ENCODE peak calls at places on chromosomes 6 and 20, in seven cellular contexts. K, U, N, C, S, M and Z are unnamed samples. For H3K36me3 and H3K27me3, the result is how much of the 10 kb centered on the place peaks cover.

GRCh38 chr6:20211941-20212391 is 303 bp downstream of the MBOAT1 start:
- DNase-seq in N (peak), K (peak), S (no peak), M (no peak), C (no peak), U (peak), Z (no peak)

GRCh38 chr6:132369526-132369925 is 31.7 kb downstream of the MOXD1 start:
- DNase-seq in K (no peak), C (no peak), S (peak), M (no peak), U (peak), N (no peak), Z (no peak)

GRCh38 chr6:145815875-145816274 is 1.3 kb upstream of the FBXO30 start:
- DNase-seq in S (no peak), C (no peak), N (peak), U (no peak), M (no peak), K (no peak), Z (no peak)

GRCh38 chr20:51335329-51335841 is 207.1 kb downstream of the NFATC2 start:
- DNase-seq in C (no peak), S (peak), N (peak), U (no peak), K (no peak), M (no peak), Z (peak)

GRCh38 chr20:51529758-51530157 is 12.8 kb downstream of the NFATC2 start:
- DNase-seq in M (no peak), C (no peak), S (no peak), U (no peak), N (no peak), K (peak), Z (no peak)

GRCh38 chr6:166736606-166737005 is 109.6 kb upstream of the RPS6KA2 start:
- DNase-seq in S (peak), C (no peak), K (no peak), M (no peak), N (peak), U (no peak), Z (peak)

GRCh38 chr20:18172379-18172778 is 34.7 kb downstream of the KAT14 start:
- DNase-seq in N (no peak), C (no peak), M (no peak), S (no peak), K (no peak), U (no peak), Z (no peak)

GRCh38 chr6:130885392-130886192 is 58.4 kb downstream of the SMLR1 start:
- DNase-seq in N (peak), U (peak), K (peak), S (peak), C (no peak), M (peak), Z (peak)

GRCh38 chr6:166750125-166750793 is 123.2 kb upstream of the RPS6KA2 start:
- DNase-seq in C (no peak), S (no peak), K (no peak), U (no peak), N (no peak), M (no peak), Z (no peak)

GRCh38 chr6:160104821-160105517 is 16.6 kb upstream of the SLC22A1 start:
- DNase-seq in C (no peak), M (no peak), K (no peak), S (no peak), U (no peak), N (no peak), Z (no peak)

GRCh38 chr6:3263091-3263490 is 4.3 kb downstream of the PSMG4 start:
- DNase-seq in C (no peak), K (no peak), U (no peak), N (no peak), S (no peak), M (peak), Z (no peak)

GRCh38 chr20:46056970-46057855 is 28.2 kb downstream of the SLC12A5 start:
- DNase-seq in S (no peak), K (peak), N (peak), M (no peak), U (peak), C (no peak), Z (no peak)

GRCh38 chr6:7185561-7185960 is 77.8 kb downstream of the RREB1 start:
- DNase-seq in K (no peak), S (no peak), C (no peak), N (no peak), U (no peak), M (no peak), Z (no peak)

GRCh38 chr6:160573943-160574342 is 90.1 kb downstream of the LPA start:
- DNase-seq in K (no peak), M (no peak), S (no peak), C (no peak), N (no peak), U (no peak), Z (no peak)

GRCh38 chr20:60271597-60271996 is 313.4 kb downstream of the CDH26 start:
- DNase-seq in N (no peak), U (no peak), M (no peak), S (no peak), C (no peak), K (no peak), Z (no peak)

GRCh38 chr20:41395669-41396664 is 29.3 kb upstream of the EMILIN3 start:
- DNase-seq in K (no peak), S (no peak), C (no peak), U (no peak), N (no peak), M (no peak), Z (no peak)

GRCh38 chr6:99013145-99013544 is 65.4 kb upstream of the FBXL4 start:
- DNase-seq in N (peak), U (no peak), M (no peak), K (no peak), S (peak), C (no peak), Z (peak)

GRCh38 chr20:37296371-37296770 is 6.9 kb downstream of the MANBAL start:
- DNase-seq in C (no peak), N (no peak), K (no peak), U (no peak), S (no peak), M (no peak), Z (no peak)

GRCh38 chr6:124964084-124964763 is 2.0 kb downstream of the RNF217 start:
- DNase-seq in N (peak), S (no peak), U (peak), K (no peak), C (no peak), M (peak), Z (no peak)

GRCh38 chr6:42406296-42407280 is 45.1 kb downstream of the TRERF1 start:
- DNase-seq in N (no peak), K (no peak), U (no peak), S (peak), M (no peak), C (no peak), Z (no peak)

GRCh38 chr6:144314562-144314961 is 29.4 kb downstream of the UTRN start:
- DNase-seq in S (no peak), N (no peak), K (no peak), U (no peak), M (no peak), C (no peak), Z (no peak)

GRCh38 chr6:143058987-143059386 is 1.7 kb upstream of the AIG1 start:
- DNase-seq in S (no peak), N (no peak), U (no peak), M (no peak), K (no peak), C (no peak), Z (no peak)

GRCh38 chr6:30881987-30882763 is 2.1 kb upstream of the DDR1 start:
- DNase-seq in N (peak), C (peak), S (peak), K (no peak), U (peak), M (no peak), Z (no peak)

GRCh38 chr6:154842828-154843227 is 109.6 kb downstream of the SCAF8 start:
- DNase-seq in U (no peak), M (no peak), S (no peak), N (no peak), K (no peak), C (no peak), Z (no peak)

GRCh38 chr6:135675026-135675425 is 176.5 kb upstream of the PDE7B start:
- DNase-seq in N (no peak), U (no peak), M (no peak), S (no peak), K (no peak), C (no peak), Z (no peak)
- H3K36me3 ChIP-seq in N (under half), U (under half), M (under half), S (under half), K (under half), C (under half), Z (under half)

DNA sequence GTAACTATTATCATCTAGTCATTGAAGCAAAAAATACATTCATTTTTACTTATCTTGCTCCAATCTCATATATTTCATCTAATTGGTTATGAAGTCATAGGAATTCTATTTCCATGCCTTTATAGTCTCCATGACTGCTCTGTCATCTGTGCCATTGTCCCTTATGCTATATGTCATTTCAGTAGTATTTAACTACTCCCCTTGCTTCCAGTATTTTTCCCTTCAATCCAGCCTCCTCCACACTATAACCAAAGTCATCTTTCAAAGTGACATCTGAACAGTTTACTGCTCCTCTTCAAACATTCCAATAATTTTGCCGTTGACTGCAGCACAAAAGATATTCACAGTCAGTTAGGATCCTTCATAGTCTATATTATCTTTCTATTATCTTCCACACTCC is 216.6 kb upstream of the HS3ST5 start:
- DNase-seq in U (no peak), S (no peak), C (no peak), M (no peak), N (no peak), K (no peak), Z (no peak)
- H3K4me3 ChIP-seq in U (no peak), S (no peak), C (no peak), M (no peak), N (no peak), K (no peak), Z (no peak)

DNA sequence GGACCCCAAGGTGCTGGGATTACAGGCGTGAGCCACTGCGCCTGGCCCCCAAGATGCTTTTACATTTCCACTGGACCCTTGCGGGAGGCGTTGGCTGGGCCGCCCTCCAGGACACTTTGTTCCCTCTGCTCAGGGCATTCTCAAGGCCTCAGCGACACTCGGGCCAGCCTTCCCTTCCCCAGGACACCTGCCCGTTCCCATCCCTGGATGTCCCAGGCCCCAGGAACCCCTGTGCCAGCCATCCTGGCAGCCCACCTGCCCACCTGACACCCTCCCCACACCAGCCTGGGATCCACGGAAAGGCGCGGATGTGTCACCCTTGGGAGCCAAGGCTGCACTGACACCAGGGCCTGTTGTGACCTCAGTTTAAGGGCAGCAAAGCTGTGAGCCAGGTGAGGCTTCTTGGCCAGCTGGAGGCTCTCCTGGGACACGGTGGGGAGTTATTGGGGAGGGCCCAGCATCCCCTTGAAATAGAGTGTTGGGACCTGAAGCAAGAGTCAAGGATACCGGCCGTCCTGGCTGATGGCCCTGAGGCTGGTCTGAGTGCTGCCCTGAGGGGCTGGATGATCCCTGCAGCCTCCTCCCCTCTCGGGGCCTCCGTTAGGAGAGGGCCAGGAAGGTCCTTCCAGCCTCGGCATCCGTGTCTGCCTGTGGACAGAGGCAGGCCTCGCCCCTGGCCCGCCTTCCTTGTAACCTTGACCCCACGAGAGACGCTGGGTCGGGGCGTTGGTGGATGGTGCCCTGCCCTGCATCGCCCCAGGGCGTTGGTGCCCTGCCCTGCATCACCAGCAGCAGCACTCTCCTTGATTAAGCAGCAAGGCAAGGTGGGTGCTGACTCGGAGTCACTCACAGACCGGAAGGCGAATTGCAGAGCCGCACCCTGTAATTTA is 84.2 kb upstream of the BHLHE23 start:
- DNase-seq in M (peak), N (no peak), U (peak), C (peak), S (no peak), K (no peak), Z (no peak)
- H3K27me3 ChIP-seq in M (under half), N (under half), U (under half), C (under half), S (under half), K (under half), Z (under half)

GRCh38 chr6:138909975-138910374 is 78.1 kb downstream of the REPS1 start:
- DNase-seq in N (no peak), S (no peak), U (no peak), C (no peak), M (no peak), K (no peak), Z (no peak)

GRCh38 chr6:138909511-138909910 is 78.5 kb downstream of the REPS1 start:
- DNase-seq in K (no peak), N (no peak), U (no peak), M (no peak), C (no peak), S (no peak), Z (no peak)

GRCh38 chr6:138912308-138912707 is 75.7 kb downstream of the REPS1 start:
- DNase-seq in C (no peak), M (no peak), N (no peak), K (no peak), S (no peak), U (no peak), Z (no peak)

DNA sequence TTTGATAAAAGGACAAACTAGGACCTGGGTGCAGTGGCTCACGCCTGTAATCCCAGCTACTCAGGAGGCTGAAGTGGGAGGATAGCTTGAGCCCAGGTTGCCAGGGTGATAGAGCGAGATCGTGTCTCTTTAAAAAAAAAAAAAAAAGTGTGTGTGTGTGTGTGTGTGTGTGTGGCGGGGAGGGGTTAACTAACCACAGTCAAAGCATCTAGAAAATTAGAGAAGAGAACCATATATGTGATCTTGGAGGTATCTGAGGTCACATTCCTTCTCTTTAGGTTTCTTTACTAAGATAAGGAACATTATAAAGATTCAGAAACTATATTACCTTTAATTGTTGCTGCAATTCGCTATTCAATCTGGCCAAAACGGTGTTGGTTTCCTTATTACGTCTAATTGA is 80.9 kb downstream of the REPS1 start:
- DNase-seq in M (no peak), K (no peak), C (no peak), U (no peak), N (no peak), S (no peak), Z (no peak)
- H3K36me3 ChIP-seq in M (under half), K (under half), C (half or more), U (half or more), N (under half), S (under half), Z (under half)

DNA sequence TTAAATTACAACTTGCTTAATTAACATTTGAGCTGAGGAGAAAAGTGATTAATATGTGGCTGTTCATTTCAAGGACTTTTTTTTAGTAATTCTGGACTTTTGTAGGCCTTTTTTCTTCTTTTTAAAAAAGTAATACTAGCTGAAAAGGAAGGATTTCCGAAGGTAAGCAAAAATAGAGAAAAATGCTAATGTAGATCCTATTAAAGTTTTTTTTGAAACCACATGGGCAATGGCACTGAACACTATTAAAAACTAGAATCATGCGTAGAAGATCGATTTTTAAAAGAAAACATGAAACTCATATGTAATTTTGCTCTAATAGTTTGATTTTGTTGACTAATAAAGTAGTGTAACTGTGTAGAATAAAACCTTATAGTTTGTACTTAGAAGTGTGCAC is 2.4 kb downstream of the BAG2 start:
- DNase-seq in C (no peak), M (no peak), S (no peak), N (no peak), K (no peak), U (no peak), Z (no peak)
- H3K4me3 ChIP-seq in C (no peak), M (peak), S (peak), N (peak), K (no peak), U (no peak), Z (no peak)

GRCh38 chr6:85463621-85464259 is 13.9 kb downstream of the NT5E start:
- DNase-seq in K (no peak), S (no peak), M (no peak), C (no peak), N (no peak), U (no peak), Z (no peak)

GRCh38 chr6:85461806-85462185 is 11.9 kb downstream of the NT5E start:
- DNase-seq in K (no peak), S (no peak), U (no peak), M (no peak), N (no peak), C (no peak), Z (no peak)

GRCh38 chr6:85464260-85464644 is 14.4 kb downstream of the NT5E start:
- DNase-seq in S (peak), M (no peak), C (no peak), U (peak), K (no peak), N (no peak), Z (peak)

GRCh38 chr6:85460951-85461805 is 11.3 kb downstream of the NT5E start:
- DNase-seq in M (no peak), S (no peak), U (peak), K (peak), C (no peak), N (no peak), Z (no peak)

DNA sequence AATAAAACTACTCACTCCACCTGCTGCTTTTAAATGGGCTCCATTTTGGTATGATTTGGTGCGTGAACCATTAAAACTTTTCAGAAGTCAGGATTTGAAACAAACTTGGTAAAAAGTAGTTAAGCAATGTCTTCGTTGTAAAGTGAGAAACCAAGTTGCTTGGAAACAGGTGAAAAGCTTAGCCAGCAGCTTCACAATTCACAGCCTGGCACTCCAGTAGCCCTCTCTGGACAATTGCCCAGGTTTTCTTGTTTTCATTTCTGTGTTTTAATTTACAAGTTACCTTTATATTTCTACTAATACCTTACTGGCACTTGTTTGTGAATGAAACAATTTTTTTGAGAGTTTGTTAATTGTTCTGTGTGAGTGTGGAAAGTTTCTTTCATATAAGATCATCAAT is 12.8 kb downstream of the NT5E start:
- DNase-seq in K (no peak), S (no peak), U (no peak), N (no peak), M (no peak), C (no peak), Z (no peak)
- H3K27me3 ChIP-seq in K (under half), S (under half), U (under half), N (under half), M (under half), C (under half), Z (under half)

GRCh38 chr6:37175332-37176267 is 5.6 kb downstream of the PIM1 start:
- DNase-seq in N (no peak), K (no peak), C (no peak), U (no peak), M (no peak), S (no peak), Z (no peak)

GRCh38 chr6:37172991-37173572 is 3.1 kb downstream of the PIM1 start:
- DNase-seq in K (no peak), S (no peak), C (no peak), M (no peak), U (no peak), N (no peak), Z (no peak)

GRCh38 chr6:37174196-37174514 is 4.2 kb downstream of the PIM1 start:
- DNase-seq in K (no peak), S (no peak), N (no peak), U (no peak), M (no peak), C (no peak), Z (no peak)

GRCh38 chr6:37173573-37174195 is 3.7 kb downstream of the PIM1 start:
- DNase-seq in U (no peak), K (no peak), N (no peak), C (no peak), S (no peak), M (no peak), Z (no peak)

DNA sequence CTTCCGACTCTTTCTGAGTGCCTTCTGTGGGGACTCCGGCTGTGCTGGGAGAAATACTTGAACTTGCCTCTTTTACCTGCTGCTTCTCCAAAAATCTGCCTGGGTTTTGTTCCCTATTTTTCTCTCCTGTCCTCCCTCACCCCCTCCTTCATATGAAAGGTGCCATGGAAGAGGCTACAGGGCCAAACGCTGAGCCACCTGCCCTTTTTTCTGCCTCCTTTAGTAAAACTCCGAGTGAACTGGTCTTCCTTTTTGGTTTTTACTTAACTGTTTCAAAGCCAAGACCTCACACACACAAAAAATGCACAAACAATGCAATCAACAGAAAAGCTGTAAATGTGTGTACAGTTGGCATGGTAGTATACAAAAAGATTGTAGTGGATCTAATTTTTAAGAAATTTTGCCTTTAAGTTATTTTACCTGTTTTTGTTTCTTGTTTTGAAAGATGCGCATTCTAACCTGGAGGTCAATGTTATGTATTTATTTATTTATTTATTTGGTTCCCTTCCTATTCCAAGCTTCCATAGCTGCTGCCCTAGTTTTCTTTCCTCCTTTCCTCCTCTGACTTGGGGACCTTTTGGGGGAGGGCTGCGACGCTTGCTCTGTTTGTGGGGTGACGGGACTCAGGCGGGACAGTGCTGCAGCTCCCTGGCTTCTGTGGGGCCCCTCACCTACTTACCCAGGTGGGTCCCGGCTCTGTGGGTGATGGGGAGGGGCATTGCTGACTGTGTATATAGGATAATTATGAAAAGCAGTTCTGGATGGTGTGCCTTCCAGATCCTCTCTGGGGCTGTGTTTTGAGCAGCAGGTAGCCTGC is 4.8 kb downstream of the PIM1 start:
- DNase-seq in K (no peak), M (no peak), S (no peak), C (no peak), N (no peak), U (no peak), Z (no peak)
- H3K36me3 ChIP-seq in K (under half), M (under half), S (under half), C (under half), N (under half), U (under half), Z (under half)